ENCODE peak calls at places on chromosomes 5 and 9, in four cellular contexts. G is pancreas; A is tibial artery; W is stimulated activated CD4-positive, alpha-beta T cell treated with anti-CD3 and anti-CD28 coated beads, Interleukin-2, amount 100 ng/mL, for 24 hours. L is an unnamed sample.

GRCh38 chr5:17511775-17512325 is 6.3 kb upstream of the TAF11L3 start:
- DNase-seq in W (no peak), A (no peak), G (no peak), L (no peak)

GRCh38 chr5:102678267-102679058 is 76.6 kb upstream of the PAM start:
- DNase-seq in W (no peak), G (no peak), A (no peak), L (no peak)

GRCh38 chr9:69346596-69347390 is 21.8 kb downstream of the ENTREP1 start:
- DNase-seq in W (no peak), A (no peak), G (no peak), L (no peak)

GRCh38 chr5:15009420-15009819 is 137.8 kb upstream of the ANKH start:
- DNase-seq in G (peak; percentile 42), A (no peak), W (no peak), L (no peak)

GRCh38 chr9:70079364-70080103 is 35.9 kb downstream of the MAMDC2 start:
- DNase-seq in A (no peak), G (peak; percentile 79), W (no peak), L (no peak)

GRCh38 chr5:72363146-72363802 is 43.1 kb downstream of the PTCD2 start:
- DNase-seq in G (no peak), A (no peak), W (no peak), L (no peak)

GRCh38 chr5:121350493-121350892 is 501.2 kb upstream of the FTMT start:
- DNase-seq in A (no peak), G (no peak), W (no peak), L (no peak)

GRCh38 chr5:109693535-109694152 is 3.9 kb downstream of the MAN2A1 start:
- DNase-seq in W (no peak), A (no peak), G (no peak), L (no peak)

GRCh38 chr9:89436326-89436725 is 61.6 kb downstream of the SEMA4D start:
- DNase-seq in A (no peak), G (no peak), W (no peak), L (peak; percentile 96)

GRCh38 chr5:146580237-146580636 is 64.2 kb upstream of the GPR151 start:
- DNase-seq in W (no peak), G (no peak), A (no peak), L (no peak)

GRCh38 chr9:25418974-25419373 is 259.3 kb downstream of the TUSC1 start:
- DNase-seq in A (no peak), G (no peak), W (no peak), L (no peak)

GRCh38 chr9:124295097-124295794 is 37.5 kb downstream of the NEK6 start:
- DNase-seq in G (no peak), A (no peak), W (no peak), L (no peak)